ENCODE peak calls at places on chromosomes 3 and 15, in four cellular contexts. M is K562, T is GM12878, W is HepG2. G is an unnamed sample.

GRCh38 chr3:133213942-133214341 is 175.8 kb downstream of the TMEM108 start:
- DNase-seq in W (no peak), M (peak; percentile 3), T (no peak), G (no peak)

GRCh38 chr15:70066004-70066403 is 31.7 kb downstream of the TLE3 start:
- DNase-seq in M (no peak), W (no peak), T (no peak), G (no peak)

GRCh38 chr3:56988874-56989433 is 71.5 kb upstream of the SPATA12 start:
- DNase-seq in T (no peak), M (peak; percentile 75), W (peak; percentile 73), G (peak; percentile 72)

GRCh38 chr3:125318497-125318847 is 56.7 kb downstream of the ZNF148 start:
- DNase-seq in M (no peak), T (no peak), W (no peak), G (no peak)

GRCh38 chr3:107045791-107046190 is 331.4 kb upstream of the CCDC54 start:
- DNase-seq in W (no peak), M (no peak), T (no peak), G (no peak)

GRCh38 chr3:155846119-155846518 is 8.1 kb downstream of the SLC33A1 start:
- DNase-seq in T (no peak), W (no peak), M (no peak), G (no peak)

GRCh38 chr3:128969993-128970740 is 23.7 kb downstream of the CFAP92 start:
- DNase-seq in M (peak; percentile 59), T (no peak), W (peak; percentile 25), G (peak; percentile 57)

GRCh38 chr3:15273214-15273613 is 59.2 kb downstream of the SH3BP5 start:
- DNase-seq in W (no peak), M (no peak), T (no peak), G (no peak)

GRCh38 chr15:67103432-67103831 is 38.0 kb downstream of the SMAD3 start:
- DNase-seq in W (no peak), T (no peak), M (no peak), G (no peak)

GRCh38 chr3:168047190-168047795 is 48.4 kb downstream of the GOLIM4 start:
- DNase-seq in M (peak; percentile 77), W (peak; percentile 76), T (peak; percentile 59), G (peak; percentile 53)

GRCh38 chr15:37199546-37199945 is 99.2 kb upstream of the MEIS2 start:
- DNase-seq in T (no peak), W (no peak), M (no peak), G (no peak)

GRCh38 chr3:134992586-134992985 is 197.5 kb downstream of the EPHB1 start:
- DNase-seq in T (no peak), M (no peak), W (no peak), G (no peak)

GRCh38 chr3:3705090-3705775 is 94.0 kb upstream of the LRRN1 start:
- DNase-seq in M (no peak), W (no peak), T (no peak), G (no peak)

GRCh38 chr3:148697311-148698189 is at the start of gene AGTR1:
- DNase-seq in T (no peak), M (no peak), W (no peak), G (peak; percentile 73)

DNA sequence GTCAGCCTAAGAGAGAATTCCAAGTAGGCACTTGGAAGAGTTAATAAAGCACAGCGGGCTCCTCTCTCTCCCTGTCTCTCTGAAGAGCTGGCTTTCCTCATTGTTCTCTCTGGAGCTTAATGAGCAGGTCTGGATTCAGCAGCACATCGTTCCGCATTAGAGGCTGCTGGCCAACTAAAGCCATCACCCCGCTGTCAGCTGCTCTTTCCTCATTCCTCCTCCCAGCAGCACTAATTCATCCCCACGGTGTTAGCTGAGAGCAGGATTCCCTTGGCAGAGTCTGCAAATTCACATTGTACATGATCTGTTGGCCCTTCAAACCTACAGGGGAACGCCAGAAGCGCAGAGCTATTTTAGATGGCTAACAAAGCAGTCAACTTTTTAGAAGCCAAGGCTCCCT is 44.2 kb downstream of the SGO1 start:
- DNase-seq in M (no peak), W (no peak), T (no peak), G (no peak)
- TF ChIP-seq BHLHE40 in M (no peak), W (no peak), T (no peak), G (no peak)

GRCh38 chr3:16319723-16320122 is 54.7 kb downstream of the OXNAD1 start:
- DNase-seq in M (peak; percentile 46), W (no peak), T (no peak), G (no peak)
- TF ChIP-seq FOXK2 in M (no peak), W (no peak), T (no peak), G (no peak)

DNA sequence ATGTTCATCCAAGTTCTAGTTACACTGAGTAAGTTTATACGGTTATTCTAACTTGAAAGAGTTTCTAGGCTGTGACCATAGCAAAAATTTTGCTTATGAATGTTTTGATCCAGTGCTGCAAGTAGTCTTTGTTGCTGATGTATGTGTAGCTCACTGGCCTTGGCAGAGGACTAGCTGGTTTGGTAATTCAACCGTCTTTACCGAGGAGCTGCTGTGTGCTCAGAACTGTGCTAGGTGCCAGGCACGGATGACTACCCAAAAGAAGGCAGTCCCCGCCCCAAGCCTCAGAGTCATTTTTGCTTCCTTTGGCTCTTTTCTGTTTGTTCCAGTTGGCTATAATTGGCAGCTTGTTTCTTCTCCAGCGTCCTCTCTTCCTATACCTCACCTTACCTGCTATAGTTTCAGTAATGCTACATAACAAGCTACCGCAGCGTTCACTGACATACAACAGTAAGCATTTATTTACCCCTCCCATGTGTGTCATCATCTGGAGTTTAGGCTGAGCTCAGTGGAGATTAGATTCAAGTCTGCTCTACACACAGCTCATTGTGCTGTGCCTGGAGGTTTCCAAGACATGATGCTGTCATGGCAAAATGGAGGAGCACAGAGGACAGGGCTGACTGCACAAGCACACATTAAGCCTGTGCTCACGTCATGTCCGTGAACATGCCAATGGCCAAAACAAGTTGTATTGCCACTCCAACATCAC is 334.0 kb upstream of the TRIM42 start:
- DNase-seq in W (no peak), T (no peak), M (no peak), G (no peak)
- TF ChIP-seq BHLHE40 in W (no peak), T (no peak), M (no peak), G (no peak)

GRCh38 chr3:185937689-185938374 is at the start of gene TRA2B:
- DNase-seq in M (peak; percentile 99), T (peak; percentile 90), W (peak; percentile 93), G (peak; percentile 91)
- TF ChIP-seq FOXK2 in M (no peak), T (no peak), W (no peak), G (no peak)

GRCh38 chr3:37909067-37909911 is 47.6 kb downstream of the CTDSPL start:
- DNase-seq in M (peak; percentile 10), W (peak; percentile 91), T (no peak), G (no peak)
- TF ChIP-seq BHLHE40 in M (no peak), W (no peak), T (no peak), G (no peak)

GRCh38 chr15:74174966-74175270 is 1.4 kb downstream of the ISLR start:
- DNase-seq in T (no peak), W (no peak), M (no peak), G (no peak)
- TF ChIP-seq FOXK2 in T (no peak), W (no peak), M (no peak), G (no peak)

DNA sequence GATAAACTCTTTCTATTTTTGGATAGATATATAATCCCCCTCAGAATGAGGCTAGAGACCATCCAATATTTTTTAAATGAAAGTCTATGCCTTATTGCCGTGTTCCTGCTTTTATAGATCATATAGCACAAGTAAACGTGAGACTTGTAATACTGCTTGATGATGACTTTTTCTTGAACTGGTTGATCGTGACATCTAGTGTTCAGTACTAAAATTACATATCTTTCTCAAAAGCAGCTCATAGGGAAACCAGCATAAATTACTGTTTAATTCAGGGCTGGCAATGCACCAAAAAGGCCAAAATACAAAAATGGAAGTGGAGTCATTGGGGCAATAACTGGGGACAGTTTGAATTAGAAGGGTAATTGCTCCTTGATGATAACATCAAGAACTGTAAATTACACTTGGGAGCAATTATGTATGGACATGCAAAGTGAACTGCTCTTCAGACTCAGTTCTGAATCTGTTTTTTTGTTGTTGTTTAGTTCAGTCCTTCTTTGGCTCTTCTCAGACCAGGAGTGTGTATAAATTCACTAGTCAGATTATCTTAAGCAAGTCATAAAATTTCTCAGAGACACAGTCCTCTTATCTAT is 325.3 kb downstream of the THSD4 start:
- DNase-seq in T (peak; percentile 23), M (peak; percentile 27), W (peak; percentile 27), G (peak; percentile 37)
- TF ChIP-seq BHLHE40 in T (no peak), M (no peak), W (no peak), G (no peak)

DNA sequence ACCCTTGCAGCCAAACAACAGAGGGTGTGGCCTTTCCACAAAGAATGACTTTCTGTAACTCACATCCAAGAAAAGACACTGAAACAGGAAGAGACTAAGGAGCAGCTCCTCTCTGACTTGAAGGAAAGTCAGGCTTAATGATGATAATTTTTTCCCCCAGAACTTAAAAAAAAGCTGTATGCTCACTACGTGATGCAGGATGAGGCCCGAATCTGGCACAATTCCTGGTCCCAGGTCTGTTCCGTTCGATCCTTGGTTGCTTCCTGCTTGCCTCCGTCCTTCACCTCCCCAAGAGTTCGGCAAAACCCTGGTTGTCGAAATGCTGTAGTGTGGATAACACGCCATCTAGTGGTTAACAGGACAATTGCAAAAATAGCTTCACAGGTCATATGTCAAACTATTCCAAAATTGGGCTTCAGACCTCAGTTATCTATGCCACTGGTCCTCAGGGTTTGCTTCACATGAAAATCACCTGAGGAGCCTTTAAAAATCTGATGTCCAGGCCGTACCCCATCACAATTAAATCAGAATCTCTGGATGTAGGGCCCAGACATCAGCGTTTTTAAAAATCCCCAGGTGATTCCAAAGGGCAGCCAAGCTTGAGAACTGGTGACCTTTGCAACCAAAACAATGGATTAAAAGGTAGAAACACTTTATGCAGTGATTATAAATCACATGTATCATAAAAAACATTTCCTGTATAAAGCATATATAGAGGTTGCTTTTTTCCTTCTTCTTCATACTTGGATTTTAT is 28.1 kb upstream of the SYNM start:
- DNase-seq in M (peak; percentile 68), T (peak; percentile 74), W (peak; percentile 67), G (peak; percentile 80)
- TF ChIP-seq FOXK2 in M (no peak), T (no peak), W (no peak), G (no peak)

GRCh38 chr3:142858043-142858442 is 30.8 kb downstream of the PCOLCE2 start:
- DNase-seq in W (no peak), T (no peak), M (no peak), G (no peak)

GRCh38 chr3:142861926-142862325 is 27.0 kb downstream of the PCOLCE2 start:
- DNase-seq in M (no peak), W (no peak), T (no peak), G (no peak)

GRCh38 chr3:142852009-142852408 is 36.9 kb downstream of the PCOLCE2 start:
- DNase-seq in T (no peak), W (no peak), M (no peak), G (no peak)

GRCh38 chr3:142853270-142854163 is 35.4 kb downstream of the PCOLCE2 start:
- DNase-seq in W (peak; percentile 71), M (no peak), T (no peak), G (no peak)

DNA sequence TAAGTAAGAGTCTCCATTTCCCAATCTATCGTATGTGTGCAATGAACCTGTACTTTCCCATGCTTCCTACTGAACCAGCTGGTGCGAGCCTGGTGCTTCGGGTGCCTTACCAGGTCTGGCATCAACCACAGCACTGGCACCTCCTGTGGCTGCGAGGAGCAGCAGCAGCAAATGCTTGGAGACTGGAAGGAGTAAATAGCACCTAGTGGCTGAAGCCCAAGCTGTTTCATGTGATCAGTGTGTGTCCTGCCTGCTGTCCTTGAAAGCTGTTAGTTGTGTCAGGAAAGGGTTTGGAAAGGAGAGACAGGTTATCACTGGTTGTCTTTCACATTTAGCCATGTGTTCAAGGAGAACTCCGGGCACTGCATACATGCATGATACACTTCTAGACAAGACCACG is 31.8 kb downstream of the PCOLCE2 start:
- DNase-seq in T (no peak), M (peak; percentile 17), W (peak; percentile 57), G (peak; percentile 63)
- TF ChIP-seq BHLHE40 in T (no peak), M (no peak), W (no peak), G (no peak)

G was measured in HEK293T.